ENCODE peak calls at places on chromosome 11, in five cellular contexts. I is PC-3, G is PC-9, V is OCI-LY7, X is MM.1S. C is an unnamed sample.

GRCh38 chr11:61733120-61733978 is 19.1 kb upstream of the MYRF start:
- DNase-seq in V (peak; percentile 85), G (peak; percentile 85), X (peak; percentile 80), I (peak; percentile 96), C (peak; percentile 96)

GRCh38 chr11:73528420-73528819 is 69.5 kb downstream of the FAM168A start:
- DNase-seq in X (no peak), I (no peak), G (no peak), V (no peak), C (no peak)

GRCh38 chr11:86186420-86186819 is 58.1 kb upstream of the EED start:
- DNase-seq in X (no peak), G (no peak), V (no peak), I (no peak), C (no peak)

GRCh38 chr11:40679276-40679675 is 780.2 kb downstream of the LRRC4C start:
- DNase-seq in X (no peak), G (no peak), I (no peak), V (no peak), C (no peak)

GRCh38 chr11:11876458-11876857 is 34.7 kb downstream of the USP47 start:
- DNase-seq in G (no peak), I (peak; percentile 33), X (no peak), V (no peak), C (no peak)

GRCh38 chr11:112780351-112781043 is 180.7 kb upstream of the NCAM1 start:
- DNase-seq in V (no peak), I (peak; percentile 58), X (no peak), G (peak; percentile 18), C (peak; percentile 72)

GRCh38 chr11:125069796-125070195 is 6.7 kb downstream of the SLC37A2 start:
- DNase-seq in V (no peak), I (peak; percentile 66), G (peak; percentile 55), X (no peak), C (no peak)

GRCh38 chr11:105046898-105047579 is 1.9 kb upstream of the CARD16 start:
- DNase-seq in I (peak; percentile 96), G (peak; percentile 60), V (no peak), X (no peak), C (peak; percentile 78)

GRCh38 chr11:127627629-127628462 is 627.3 kb upstream of the KIRREL3 start:
- DNase-seq in V (no peak), I (no peak), X (no peak), G (no peak), C (no peak)

DNA sequence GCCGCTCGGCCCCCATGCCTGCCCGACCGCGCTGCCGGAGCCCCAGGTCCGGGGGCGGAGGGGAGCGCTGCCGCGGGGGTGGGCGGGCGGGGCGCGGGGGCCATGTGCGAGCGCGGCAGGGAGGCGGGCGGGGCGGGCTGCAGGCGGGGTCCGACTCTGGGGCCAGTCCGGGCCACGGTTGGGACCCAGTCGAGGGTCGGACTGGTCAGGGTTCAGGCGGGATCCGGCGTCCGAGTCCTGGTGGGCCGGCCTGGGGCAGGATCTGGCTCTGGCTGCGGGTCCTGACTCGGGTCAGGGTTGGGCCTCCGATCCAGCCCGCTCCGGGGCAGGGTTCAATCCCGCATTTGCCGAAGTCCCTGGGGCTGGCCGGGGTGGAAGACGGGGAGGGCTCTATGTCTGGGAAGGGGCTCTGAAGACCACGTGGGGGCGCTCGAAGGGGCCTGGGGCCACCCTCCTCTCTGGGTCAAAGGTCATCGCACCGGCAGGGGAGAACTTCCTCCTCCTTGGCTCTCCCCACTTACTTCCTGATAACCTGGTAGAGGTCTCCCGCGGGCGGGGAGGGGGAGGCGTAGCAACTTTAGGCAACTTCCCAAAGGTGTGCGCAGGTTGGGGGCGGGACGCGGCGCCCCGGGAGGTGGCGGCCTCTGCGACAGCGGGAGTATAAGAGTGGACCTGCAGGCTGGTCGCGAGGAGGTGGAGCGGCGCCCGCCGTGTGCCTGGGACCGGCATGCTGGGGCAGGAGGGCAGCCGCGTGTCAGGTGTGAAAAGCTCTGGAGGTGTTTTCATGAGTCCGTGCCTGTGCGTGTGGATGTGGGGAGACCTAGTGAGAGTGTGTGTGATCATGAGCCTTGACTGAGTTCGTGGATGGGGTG is 603 bp downstream of the ESRRA start:
- DNase-seq in V (peak; percentile 84), G (peak; percentile 94), I (peak; percentile 73), X (peak; percentile 77), C (peak; percentile 79)
- TF ChIP-seq CTCF in V (peak; percentile 80), G (peak; percentile 51), I (peak; percentile 63), X (peak; percentile 55), C (peak; percentile 54)

GRCh38 chr11:3232956-3233355 is 739 bp upstream of the MRGPRE start:
- DNase-seq in X (no peak), V (no peak), I (no peak), G (no peak), C (no peak)
- H3K9me3 ChIP-seq in X (no peaks in the 10 kb centered on the region), V (no peaks in the 10 kb centered on the region), I (no peaks in the 10 kb centered on the region), G (no peaks in the 10 kb centered on the region), C (no peaks in the 10 kb centered on the region)

GRCh38 chr11:132904091-132904490 is 628.2 kb downstream of the OPCML start:
- DNase-seq in I (no peak), G (no peak), X (no peak), V (no peak), C (no peak)

GRCh38 chr11:132895340-132895739 is 637.0 kb downstream of the OPCML start:
- DNase-seq in I (no peak), G (no peak), V (no peak), X (no peak), C (peak; percentile 24)

GRCh38 chr11:132894598-132894997 is 637.7 kb downstream of the OPCML start:
- DNase-seq in I (no peak), X (no peak), G (no peak), V (no peak), C (peak; percentile 56)

GRCh38 chr11:132901638-132902610 is 630.4 kb downstream of the OPCML start:
- DNase-seq in G (no peak), I (no peak), V (no peak), X (no peak), C (no peak)

DNA sequence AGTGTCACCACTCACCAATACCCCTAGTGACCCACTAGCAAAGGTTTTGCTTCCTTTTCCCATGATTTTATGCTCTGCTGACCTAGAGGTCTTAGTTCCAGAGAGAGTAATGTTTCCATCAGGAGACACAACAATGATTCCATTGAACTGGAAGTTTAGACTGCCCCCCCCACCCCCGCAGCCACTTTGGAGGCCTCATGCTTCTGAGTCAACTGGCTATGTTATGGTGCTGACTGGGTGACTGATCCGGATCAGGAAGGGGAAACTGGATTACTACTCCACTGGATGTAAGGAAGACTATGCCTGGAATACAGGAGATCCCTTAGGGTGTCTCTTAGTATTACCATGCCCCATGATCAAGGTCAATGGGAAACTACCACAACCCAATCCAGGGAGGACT is 633.6 kb downstream of the OPCML start:
- DNase-seq in V (no peak), I (no peak), G (no peak), X (no peak), C (no peak)
- H3K9me2 ChIP-seq in V (no peaks in the 10 kb centered on the region), I (no peaks in the 10 kb centered on the region), G (no peaks in the 10 kb centered on the region), X (no peaks in the 10 kb centered on the region), C (no peaks in the 10 kb centered on the region)

DNA sequence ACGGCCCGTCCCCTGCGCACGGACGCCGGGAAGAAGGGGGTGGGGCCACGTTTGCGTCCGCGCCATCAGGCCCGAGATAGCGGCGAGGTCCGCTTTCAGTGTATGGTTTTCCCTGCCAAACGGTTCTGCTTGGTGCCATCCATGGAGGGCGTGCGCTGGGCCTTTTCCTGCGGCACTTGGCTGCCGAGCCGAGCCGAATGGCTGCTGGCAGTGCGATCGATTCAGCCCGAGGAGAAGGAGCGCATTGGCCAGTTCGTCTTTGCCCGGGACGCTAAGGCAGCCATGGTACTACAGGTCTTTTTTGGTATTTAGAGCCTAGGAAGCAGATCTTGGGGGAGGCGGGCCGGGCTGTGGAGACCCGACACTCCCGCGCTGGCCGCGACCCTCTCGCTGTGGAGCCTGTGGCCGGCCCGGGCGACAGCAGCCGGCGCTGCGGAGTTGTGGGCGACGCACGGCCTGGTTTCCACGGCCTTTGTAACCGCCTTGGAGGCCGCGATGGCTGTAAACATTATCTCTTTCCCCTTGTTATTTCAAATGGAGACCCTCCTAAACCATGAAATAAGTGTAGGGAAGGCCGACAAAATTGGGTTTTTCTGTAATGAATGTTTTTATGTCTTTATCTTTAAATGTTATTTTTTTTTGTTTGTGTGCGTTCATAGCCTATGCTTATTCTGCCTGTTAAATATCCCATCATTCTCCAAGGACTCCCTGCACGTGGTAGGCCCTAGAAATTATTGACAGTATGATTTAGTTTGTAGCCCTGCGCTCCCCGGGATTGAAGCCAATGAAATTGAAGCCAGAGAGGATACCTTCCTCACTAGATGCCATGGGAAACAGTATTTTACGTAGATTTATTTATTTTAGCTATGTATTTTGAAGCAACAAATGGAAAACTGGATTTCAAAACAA is at the start of gene AASDHPPT:
- DNase-seq in G (no peak), X (no peak), V (peak; percentile 53), I (peak; percentile 39), C (peak; percentile 63)
- TF ChIP-seq CTCF in G (no peak), X (peak; percentile 13), V (peak; percentile 20), I (no peak), C (no peak)

GRCh38 chr11:83791557-83791956 is 505.4 kb upstream of the CCDC90B start:
- DNase-seq in X (no peak), I (no peak), V (no peak), G (no peak), C (no peak)
- H3K9me3 ChIP-seq in X (no peaks in the 10 kb centered on the region), I (no peaks in the 10 kb centered on the region), V (no peaks in the 10 kb centered on the region), G (no peaks in the 10 kb centered on the region), C (no peaks in the 10 kb centered on the region)

GRCh38 chr11:132898021-132898420 is 634.3 kb downstream of the OPCML start:
- DNase-seq in I (no peak), V (no peak), G (no peak), X (no peak), C (no peak)
- H3K9me2 ChIP-seq in I (no peaks in the 10 kb centered on the region), V (no peaks in the 10 kb centered on the region), G (no peaks in the 10 kb centered on the region), X (no peaks in the 10 kb centered on the region), C (no peaks in the 10 kb centered on the region)

GRCh38 chr11:47426062-47426956 is at the start of gene PSMC3:
- DNase-seq in X (peak; percentile 97), G (peak; percentile 99), I (peak; percentile 95), V (peak; percentile 99), C (peak; percentile 99)
- TF ChIP-seq CTCF in X (no peak), G (no peak), I (no peak), V (no peak), C (no peak)

C was measured in hepatocyte.